ENCODE peak calls at places on chromosomes 1 and 21, in six cellular contexts. One of them, this sample, is unnamed.

GRCh38 chr1:238647877-238648276 is 738.5 kb upstream of the CHRM3 start:
- DNase-seq in HS-5: peak
- DNase-seq in iris pigment epithelial cell: peak
- DNase-seq in mesendoderm: peak
- DNase-seq in EL: peak
- DNase-seq in neural crest cell: no peak
- DNase-seq in this sample: peak

GRCh38 chr1:175679931-175680652 is 63.3 kb downstream of the TNR start:
- DNase-seq in HS-5: no peak
- DNase-seq in iris pigment epithelial cell: no peak
- DNase-seq in mesendoderm: no peak
- DNase-seq in EL: no peak
- DNase-seq in neural crest cell: no peak
- DNase-seq in this sample: no peak

GRCh38 chr1:41440321-41441090 is 44.0 kb downstream of the EDN2 start:
- DNase-seq in HS-5: peak
- DNase-seq in iris pigment epithelial cell: no peak
- DNase-seq in mesendoderm: no peak
- DNase-seq in EL: no peak
- DNase-seq in neural crest cell: no peak
- DNase-seq in this sample: no peak

GRCh38 chr1:237040823-237041222 is 1.2 kb upstream of the RYR2 start:
- DNase-seq in HS-5: no peak
- DNase-seq in iris pigment epithelial cell: no peak
- DNase-seq in mesendoderm: no peak
- DNase-seq in EL: no peak
- DNase-seq in neural crest cell: no peak
- DNase-seq in this sample: no peak

GRCh38 chr1:223250632-223251015 is 107.6 kb upstream of the TLR5 start:
- DNase-seq in HS-5: no peak
- DNase-seq in iris pigment epithelial cell: no peak
- DNase-seq in mesendoderm: no peak
- DNase-seq in EL: no peak
- DNase-seq in neural crest cell: no peak
- DNase-seq in this sample: no peak

GRCh38 chr21:15063821-15064575 is 802 bp downstream of the NRIP1 start:
- DNase-seq in HS-5: no peak
- DNase-seq in iris pigment epithelial cell: peak
- DNase-seq in mesendoderm: peak
- DNase-seq in EL: peak
- DNase-seq in neural crest cell: peak
- DNase-seq in this sample: peak

GRCh38 chr1:34950428-34950827 is 21.0 kb upstream of the DLGAP3 start:
- DNase-seq in HS-5: no peak
- DNase-seq in iris pigment epithelial cell: no peak
- DNase-seq in mesendoderm: no peak
- DNase-seq in EL: no peak
- DNase-seq in neural crest cell: no peak
- DNase-seq in this sample: no peak

GRCh38 chr1:243718893-243719292 is 131.2 kb downstream of the AKT3 start:
- DNase-seq in HS-5: peak
- DNase-seq in iris pigment epithelial cell: peak
- DNase-seq in mesendoderm: peak
- DNase-seq in EL: peak
- DNase-seq in neural crest cell: no peak
- DNase-seq in this sample: peak

GRCh38 chr1:167524651-167525050 is 6.3 kb upstream of the CD247 start:
- DNase-seq in HS-5: no peak
- DNase-seq in iris pigment epithelial cell: no peak
- DNase-seq in mesendoderm: no peak
- DNase-seq in EL: no peak
- DNase-seq in neural crest cell: no peak
- DNase-seq in this sample: no peak

GRCh38 chr1:113178522-113178921 is 105.5 kb downstream of the LRIG2 start:
- DNase-seq in HS-5: no peak
- DNase-seq in iris pigment epithelial cell: peak
- DNase-seq in mesendoderm: no peak
- DNase-seq in EL: no peak
- DNase-seq in neural crest cell: no peak
- DNase-seq in this sample: peak

GRCh38 chr1:207261971-207262370 is 59.5 kb upstream of the CD55 start:
- DNase-seq in HS-5: no peak
- DNase-seq in iris pigment epithelial cell: peak
- DNase-seq in mesendoderm: no peak
- DNase-seq in EL: no peak
- DNase-seq in neural crest cell: no peak
- DNase-seq in this sample: no peak

GRCh38 chr1:225468270-225469020 is 40.6 kb upstream of the LBR start:
- DNase-seq in HS-5: no peak
- DNase-seq in iris pigment epithelial cell: no peak
- DNase-seq in mesendoderm: no peak
- DNase-seq in EL: no peak
- DNase-seq in neural crest cell: no peak
- DNase-seq in this sample: no peak

GRCh38 chr1:231628207-231628876 is 1.8 kb downstream of the DISC1 start:
- DNase-seq in HS-5: peak
- DNase-seq in iris pigment epithelial cell: peak
- DNase-seq in mesendoderm: no peak
- DNase-seq in EL: peak
- DNase-seq in neural crest cell: no peak
- DNase-seq in this sample: no peak

GRCh38 chr1:235060607-235061470 is 67.8 kb downstream of the TOMM20 start:
- DNase-seq in HS-5: no peak
- DNase-seq in iris pigment epithelial cell: no peak
- DNase-seq in mesendoderm: peak
- DNase-seq in EL: no peak
- DNase-seq in neural crest cell: no peak
- DNase-seq in this sample: no peak

GRCh38 chr1:75423616-75424015 is 187.3 kb downstream of the SLC44A5 start:
- DNase-seq in HS-5: no peak
- DNase-seq in iris pigment epithelial cell: no peak
- DNase-seq in mesendoderm: peak
- DNase-seq in EL: no peak
- DNase-seq in neural crest cell: no peak
- DNase-seq in this sample: no peak

GRCh38 chr1:198711837-198712236 is 73.0 kb downstream of the PTPRC start:
- DNase-seq in HS-5: no peak
- DNase-seq in iris pigment epithelial cell: no peak
- DNase-seq in mesendoderm: no peak
- DNase-seq in EL: no peak
- DNase-seq in neural crest cell: no peak
- DNase-seq in this sample: no peak

GRCh38 chr1:246961939-246962373 is 30.2 kb upstream of the AHCTF1 start:
- DNase-seq in HS-5: no peak
- DNase-seq in iris pigment epithelial cell: peak
- DNase-seq in mesendoderm: no peak
- DNase-seq in EL: no peak
- DNase-seq in neural crest cell: no peak
- DNase-seq in this sample: no peak

GRCh38 chr1:206739411-206740076 is 31.0 kb upstream of the IL19 start:
- DNase-seq in HS-5: no peak
- DNase-seq in iris pigment epithelial cell: peak
- DNase-seq in mesendoderm: peak
- DNase-seq in EL: peak
- DNase-seq in neural crest cell: no peak
- DNase-seq in this sample: no peak

GRCh38 chr1:156498447-156499193 is 2.0 kb downstream of the MEF2D start:
- DNase-seq in HS-5: no peak
- DNase-seq in iris pigment epithelial cell: no peak
- DNase-seq in mesendoderm: peak
- DNase-seq in EL: peak
- DNase-seq in neural crest cell: no peak
- DNase-seq in this sample: peak